ENCODE peak calls at places on chromosomes 2 and 18, in seven cellular contexts. X is neural progenitor cell; Z is lower lobe of right lung; I is adrenal gland; E is HCT116; K is effector memory CD4-positive, alpha-beta T cell; C is GM23338. Q is an unnamed sample. For H3K27me3, the result is how much of the 10 kb centered on the place peaks cover.

GRCh38 chr2:109118321-109118720 is 10.7 kb upstream of the SH3RF3 start:
- DNase-seq in X (no peak), Z (no peak), I (no peak), E (no peak), K (no peak), C (no peak), Q (no peak)

GRCh38 chr2:29073913-29074312 is 410 bp downstream of the PCARE start:
- DNase-seq in X (no peak), Z (no peak), I (no peak), E (no peak), K (no peak), C (no peak), Q (no peak)

GRCh38 chr2:110211938-110212858 is at the start of gene MTLN:
- DNase-seq in X (peak), Z (peak), I (peak), E (peak), K (peak), C (peak), Q (peak)

GRCh38 chr2:64797881-64798590 is 144.3 kb upstream of the SERTAD2 start:
- DNase-seq in X (no peak), Z (no peak), I (no peak), E (no peak), K (no peak), C (no peak), Q (no peak)

GRCh38 chr2:186891219-186891621 is 42.2 kb upstream of the ZSWIM2 start:
- DNase-seq in X (no peak), Z (no peak), I (no peak), E (peak), K (no peak), C (no peak), Q (peak)

GRCh38 chr2:58427572-58428285 is 186.6 kb upstream of the FANCL start:
- DNase-seq in X (peak), Z (peak), I (peak), E (no peak), K (no peak), C (peak), Q (no peak)

GRCh38 chr2:178530625-178531142 is 50.4 kb downstream of the PLEKHA3 start:
- DNase-seq in X (no peak), Z (no peak), I (no peak), E (no peak), K (no peak), C (no peak), Q (peak)

GRCh38 chr2:61670591-61671503 is 132.7 kb upstream of the XPO1 start:
- DNase-seq in X (no peak), Z (no peak), I (peak), E (no peak), K (no peak), C (peak), Q (no peak)

GRCh38 chr2:74834806-74835755 is 1.2 kb downstream of the HK2 start:
- DNase-seq in X (peak), Z (peak), I (peak), E (no peak), K (peak), C (peak), Q (peak)

GRCh38 chr18:48098538-48098937 is 168.1 kb upstream of the SMAD2 start:
- DNase-seq in X (no peak), Z (no peak), I (no peak), E (no peak), K (no peak), C (peak), Q (no peak)

GRCh38 chr2:188196343-188197008 is 95.2 kb upstream of the GULP1 start:
- DNase-seq in X (no peak), Z (no peak), I (no peak), E (no peak), K (no peak), C (no peak), Q (peak)

GRCh38 chr2:42923632-42924425 is 131.4 kb upstream of the HAAO start:
- DNase-seq in X (no peak), Z (no peak), I (no peak), E (no peak), K (no peak), C (peak), Q (no peak)

GRCh38 chr2:140502951-140503630 is 1627.7 kb downstream of the LRP1B start:
- DNase-seq in X (no peak), Z (no peak), I (no peak), E (no peak), K (no peak), C (no peak), Q (peak)

GRCh38 chr18:52312321-52312720 is 27.7 kb upstream of the DCC start:
- DNase-seq in X (no peak), Z (no peak), I (no peak), E (no peak), K (no peak), C (no peak), Q (no peak)

GRCh38 chr2:133768261-133769021 is 200.2 kb upstream of the NCKAP5 start:
- DNase-seq in X (no peak), Z (no peak), I (no peak), E (no peak), K (no peak), C (no peak), Q (no peak)

GRCh38 chr2:158644139-158644538 is 151.0 kb upstream of the DAPL1 start:
- DNase-seq in X (no peak), Z (no peak), I (no peak), E (no peak), K (no peak), C (no peak), Q (no peak)

GRCh38 chr2:18752667-18753422 is 163.5 kb upstream of the NT5C1B start:
- DNase-seq in X (no peak), Z (no peak), I (no peak), E (no peak), K (no peak), C (no peak), Q (no peak)

GRCh38 chr2:79085382-79085781 is 2.4 kb downstream of the REG1B start:
- DNase-seq in X (no peak), Z (no peak), I (no peak), E (no peak), K (no peak), C (no peak), Q (no peak)

GRCh38 chr2:164868563-164869419 is 27.2 kb upstream of the COBLL1 start:
- DNase-seq in X (no peak), Z (no peak), I (no peak), E (no peak), K (no peak), C (no peak), Q (no peak)

GRCh38 chr2:232203936-232204335 is 174.6 kb upstream of the ALPP start:
- DNase-seq in X (no peak), Z (no peak), I (no peak), E (no peak), K (no peak), C (no peak), Q (no peak)

GRCh38 chr2:11930211-11930761 is 183.9 kb downstream of the LPIN1 start:
- DNase-seq in X (no peak), Z (peak), I (peak), E (no peak), K (no peak), C (no peak), Q (no peak)

GRCh38 chr18:5895886-5896740 is 791 bp upstream of the TMEM200C start:
- DNase-seq in X (peak), Z (peak), I (peak), E (no peak), K (no peak), C (peak), Q (no peak)

GRCh38 chr2:112304298-112304941 is 29.0 kb downstream of the ZC3H6 start:
- DNase-seq in X (no peak), Z (no peak), I (no peak), E (no peak), K (no peak), C (no peak), Q (no peak)

GRCh38 chr2:50719837-50720694 is 311.9 kb downstream of the NRXN1 start:
- DNase-seq in X (no peak), Z (no peak), I (no peak), E (no peak), K (no peak), C (peak), Q (no peak)

GRCh38 chr2:71943238-71944182 is 204.2 kb downstream of the CYP26B1 start:
- DNase-seq in X (no peak), Z (no peak), I (no peak), E (no peak), K (no peak), C (no peak), Q (no peak)

GRCh38 chr2:222418734-222419133 is 5.6 kb upstream of the SGPP2 start:
- DNase-seq in X (no peak), Z (no peak), I (no peak), E (no peak), K (no peak), C (no peak), Q (no peak)

GRCh38 chr18:7641813-7642212 is 74.7 kb downstream of the PTPRM start:
- DNase-seq in X (no peak), Z (no peak), I (no peak), E (no peak), K (no peak), C (no peak), Q (no peak)

GRCh38 chr2:195660265-195660890 is 3.4 kb downstream of the SLC39A10 start:
- DNase-seq in X (peak), Z (no peak), I (peak), E (no peak), K (peak), C (peak), Q (no peak)

GRCh38 chr2:240959941-240960308 is 38.5 kb upstream of the SNED1 start:
- DNase-seq in X (no peak), Z (no peak), I (peak), E (no peak), K (no peak), C (no peak), Q (no peak)

GRCh38 chr18:78810706-78811105 is 168.9 kb upstream of the SALL3 start:
- DNase-seq in X (no peak), Z (no peak), I (no peak), E (no peak), K (no peak), C (no peak), Q (no peak)

GRCh38 chr2:55003706-55004639 is 46.3 kb downstream of the RTN4 start:
- DNase-seq in X (no peak), Z (no peak), I (no peak), E (no peak), K (no peak), C (no peak), Q (no peak)

GRCh38 chr2:10269291-10269690 is 33.4 kb upstream of the HPCAL1 start:
- DNase-seq in X (no peak), Z (no peak), I (peak), E (no peak), K (no peak), C (no peak), Q (no peak)

GRCh38 chr2:98805412-98806265 is 74.7 kb upstream of the MGAT4A start:
- DNase-seq in X (peak), Z (peak), I (no peak), E (no peak), K (no peak), C (no peak), Q (peak)

GRCh38 chr2:116264872-116265271 is 1549.6 kb upstream of the DDX18 start:
- DNase-seq in X (no peak), Z (no peak), I (no peak), E (no peak), K (no peak), C (no peak), Q (no peak)

GRCh38 chr2:37648316-37649011 is 23.0 kb downstream of the CDC42EP3 start:
- DNase-seq in X (no peak), Z (peak), I (peak), E (no peak), K (peak), C (no peak), Q (no peak)

GRCh38 chr18:80231151-80231550 is 16.2 kb downstream of the PARD6G start:
- DNase-seq in X (no peak), Z (no peak), I (no peak), E (no peak), K (no peak), C (no peak), Q (no peak)

GRCh38 chr2:120566331-120567035 is 169.2 kb upstream of the GLI2 start:
- DNase-seq in X (no peak), Z (no peak), I (no peak), E (no peak), K (no peak), C (no peak), Q (no peak)

GRCh38 chr2:39584283-39584972 is 81.3 kb upstream of the TMEM178A start:
- DNase-seq in X (no peak), Z (no peak), I (no peak), E (no peak), K (no peak), C (no peak), Q (peak)

GRCh38 chr2:39581866-39582265 is 83.9 kb upstream of the TMEM178A start:
- DNase-seq in X (no peak), Z (no peak), I (no peak), E (no peak), K (no peak), C (no peak), Q (no peak)

GRCh38 chr2:39587168-39587567 is 78.5 kb upstream of the TMEM178A start:
- DNase-seq in X (no peak), Z (no peak), I (no peak), E (no peak), K (no peak), C (no peak), Q (no peak)

GRCh38 chr2:39583781-39584180 is 81.9 kb upstream of the TMEM178A start:
- DNase-seq in X (no peak), Z (no peak), I (no peak), E (no peak), K (no peak), C (no peak), Q (no peak)

GRCh38 chr2:39587641-39588040 is 78.1 kb upstream of the TMEM178A start:
- DNase-seq in X (no peak), Z (no peak), I (no peak), E (no peak), K (no peak), C (no peak), Q (no peak)
- H3K27me3 ChIP-seq in X (under half), Z (under half), I (under half), E (under half), K (under half), C (under half), Q (under half)

DNA sequence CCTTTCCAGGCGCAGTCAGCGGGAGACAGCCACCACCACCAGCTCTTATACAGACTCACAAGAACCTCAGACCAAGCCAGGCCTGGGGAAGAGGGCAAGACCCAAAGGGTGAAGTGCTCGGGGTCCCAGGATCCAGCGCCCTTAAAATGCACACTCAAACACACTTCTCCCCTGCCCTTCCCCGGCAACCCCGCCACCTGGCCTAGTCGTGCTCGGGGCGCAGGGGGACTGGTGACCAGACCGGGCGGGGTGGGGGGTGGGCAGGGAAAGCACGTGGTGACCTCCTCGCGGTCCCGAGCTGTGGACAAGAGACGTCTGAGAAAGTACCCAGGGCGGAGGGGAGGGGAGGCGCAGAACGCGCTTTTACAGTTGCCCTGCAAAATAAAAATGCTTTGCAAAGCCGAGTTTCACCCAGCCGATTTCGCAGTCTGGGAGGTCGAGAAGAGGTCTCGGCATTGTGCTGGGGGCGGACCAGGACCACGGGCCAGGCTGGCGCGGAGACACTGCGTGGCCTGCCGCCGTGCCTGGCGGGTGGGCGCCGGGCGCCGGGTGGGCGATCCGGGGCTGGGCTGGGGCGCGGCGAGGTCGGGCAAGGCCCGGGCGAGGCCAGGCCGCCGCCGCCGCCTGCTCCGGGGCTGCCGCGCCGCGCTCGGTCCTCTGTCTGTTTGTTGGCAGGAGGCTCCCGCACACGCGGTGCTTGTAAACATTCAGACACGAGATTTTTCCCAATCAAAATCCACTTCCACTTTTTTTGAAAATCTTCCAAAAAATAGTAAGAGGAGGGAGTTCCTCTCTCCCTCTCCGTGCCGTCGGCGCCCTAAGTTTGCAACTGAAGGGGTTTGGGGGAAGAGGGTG is 2.0 kb downstream of the BCL11A start:
- DNase-seq in X (peak), Z (no peak), I (peak), E (no peak), K (no peak), C (peak), Q (no peak)
- H3K27me3 ChIP-seq in X (half or more), Z (half or more), I (under half), E (half or more), K (half or more), C (under half), Q (under half)

GRCh38 chr2:20448246-20449046 is 1.6 kb downstream of the RHOB start:
- DNase-seq in X (peak), Z (no peak), I (peak), E (no peak), K (no peak), C (no peak), Q (no peak)

GRCh38 chr2:20449501-20450200 is 2.8 kb downstream of the RHOB start:
- DNase-seq in X (no peak), Z (no peak), I (peak), E (no peak), K (no peak), C (no peak), Q (peak)

GRCh38 chr2:20451761-20452499 is 5.1 kb downstream of the RHOB start:
- DNase-seq in X (no peak), Z (no peak), I (peak), E (no peak), K (no peak), C (no peak), Q (no peak)

GRCh38 chr2:20451346-20451745 is 4.5 kb downstream of the RHOB start:
- DNase-seq in X (no peak), Z (no peak), I (no peak), E (no peak), K (no peak), C (no peak), Q (no peak)

DNA sequence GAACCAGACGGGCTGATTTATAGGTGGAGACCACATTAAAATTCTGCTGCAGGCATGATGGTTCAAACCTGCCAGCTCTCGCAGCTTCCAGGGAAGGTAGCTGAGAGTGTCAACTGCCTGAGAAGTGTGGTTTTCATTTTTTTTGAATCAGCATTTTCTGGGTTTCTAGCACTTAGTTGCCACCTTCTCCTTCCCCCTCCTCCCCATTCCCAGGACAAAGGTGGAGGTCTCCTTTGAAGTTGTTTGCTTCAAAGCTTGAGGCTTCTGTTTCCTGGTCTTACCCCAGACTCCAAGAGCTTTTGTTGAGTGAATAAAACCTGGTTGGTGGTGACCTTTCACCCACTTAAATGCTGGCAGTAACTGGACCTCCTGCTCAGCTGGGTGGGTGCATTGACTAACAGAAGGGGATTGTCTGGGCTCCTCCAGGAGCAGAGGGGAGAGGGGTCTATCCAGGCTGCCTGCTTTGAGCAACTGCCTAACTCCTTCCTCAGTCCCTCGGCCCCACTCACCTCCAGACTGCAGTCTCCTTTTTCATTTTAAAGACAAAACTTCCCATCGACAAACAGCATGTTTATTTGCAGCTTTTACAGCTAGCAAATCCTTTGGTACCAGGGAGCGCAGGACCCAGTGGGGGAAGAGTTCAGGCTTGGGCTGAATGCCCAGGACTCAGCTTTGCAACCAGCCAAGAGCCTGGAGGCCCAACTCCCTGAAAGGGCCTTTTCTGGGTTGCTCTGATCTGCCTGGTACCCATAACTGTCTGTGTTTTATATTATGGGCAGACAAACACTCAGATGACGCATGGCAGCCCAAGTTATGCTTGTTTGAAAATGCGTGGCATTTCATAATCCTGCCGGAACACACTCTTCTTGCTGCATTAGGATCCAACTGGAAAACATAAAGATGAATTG is 3.6 kb downstream of the RHOB start:
- DNase-seq in X (peak), Z (no peak), I (peak), E (no peak), K (no peak), C (peak), Q (peak)
- H3K27me3 ChIP-seq in X (half or more), Z (under half), I (under half), E (under half), K (under half), C (half or more), Q (under half)

DNA sequence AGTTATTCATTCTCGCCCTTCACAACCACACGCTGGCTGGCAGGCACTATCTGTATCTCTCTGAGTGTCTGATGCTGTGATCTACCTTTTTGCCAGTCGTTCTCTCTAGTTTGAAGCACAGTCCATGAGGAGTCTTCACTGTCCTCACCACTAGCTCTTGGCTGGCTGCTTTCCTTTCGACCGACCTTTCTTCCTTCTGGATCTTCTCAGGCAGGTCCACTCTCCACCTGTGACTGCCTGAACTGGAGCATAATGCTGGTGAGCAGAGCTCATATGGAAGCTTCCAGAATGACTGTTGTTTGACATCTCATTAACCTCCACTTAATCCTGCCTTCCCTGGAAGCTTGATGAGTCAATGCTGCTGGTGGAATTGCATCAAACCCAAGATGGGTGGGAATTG is 283.5 kb upstream of the HDAC4 start:
- DNase-seq in X (no peak), Z (no peak), I (peak), E (no peak), K (no peak), C (no peak), Q (no peak)
- H3K27me3 ChIP-seq in X (under half), Z (under half), I (under half), E (half or more), K (under half), C (under half), Q (under half)

GRCh38 chr2:70894765-70895164 is 40.9 kb upstream of the ATP6V1B1 start:
- DNase-seq in X (no peak), Z (no peak), I (no peak), E (no peak), K (no peak), C (no peak), Q (no peak)
- H3K27me3 ChIP-seq in X (half or more), Z (half or more), I (half or more), E (under half), K (under half), C (half or more), Q (half or more)